ENCODE peak calls at places on chromosomes 5 and 9, in four cellular contexts. A is AG09309; E is EL; G is activated naive CD8-positive, alpha-beta T cell treated with anti-CD3 and anti-CD28 coated beads, Interleukin-2, amount 10 ng/mL, durations not matched to agents 7 days and 5 days. Y is an unnamed sample.
A peak's percentile ranks its signal among the peaks of the same experiment; 100 is the strongest.

GRCh38 chr9:80952523-80952922 is 736.8 kb downstream of the TLE1 start:
- DNase-seq in A (no peak), E (no peak), G (no peak), Y (no peak)

GRCh38 chr5:72013741-72014703 is 93.3 kb upstream of the MAP1B start:
- DNase-seq in A (no peak), E (no peak), G (no peak), Y (no peak)

GRCh38 chr5:55151923-55152842 is 7.8 kb upstream of the GPX8 start:
- DNase-seq in A (peak; percentile 67), E (peak; percentile 68), G (no peak), Y (no peak)

GRCh38 chr9:81636280-81636653 is 53.1 kb downstream of the TLE1 start:
- DNase-seq in A (no peak), E (no peak), G (no peak), Y (no peak)

GRCh38 chr9:113526841-113527240 is 63.3 kb downstream of the RGS3 start:
- DNase-seq in A (no peak), E (no peak), G (no peak), Y (peak; percentile 81)

GRCh38 chr9:37289631-37290030 is 132.9 kb upstream of the GRHPR start:
- DNase-seq in A (no peak), E (no peak), G (no peak), Y (no peak)

GRCh38 chr9:126318858-126319257 is 7.8 kb upstream of the MVB12B start:
- DNase-seq in A (no peak), E (no peak), G (no peak), Y (no peak)

GRCh38 chr5:123785160-123786001 is 273.4 kb downstream of the CSNK1G3 start:
- DNase-seq in A (no peak), E (peak; percentile 70), G (no peak), Y (no peak)

GRCh38 chr5:73701566-73701965 is 75.6 kb downstream of the ARHGEF28 start:
- DNase-seq in A (no peak), E (peak; percentile 56), G (no peak), Y (no peak)

GRCh38 chr5:124962735-124963134 is 216.3 kb upstream of the ZNF608 start:
- DNase-seq in A (no peak), E (no peak), G (no peak), Y (no peak)

GRCh38 chr5:133203317-133204305 is 151.8 kb downstream of the HSPA4 start:
- DNase-seq in A (no peak), E (no peak), G (no peak), Y (no peak)

GRCh38 chr9:124510650-124511425 is 3.6 kb upstream of the NR5A1 start:
- DNase-seq in A (no peak), E (no peak), G (no peak), Y (no peak)

GRCh38 chr9:129436751-129437625 is 183.9 kb downstream of the C9orf50 start:
- DNase-seq in A (no peak), E (peak; percentile 47), G (peak; percentile 56), Y (peak; percentile 83)

GRCh38 chr5:75047356-75047755 is 5.0 kb downstream of the GCNT4 start:
- DNase-seq in A (no peak), E (no peak), G (no peak), Y (no peak)

GRCh38 chr5:60232051-60232794 is 338.7 kb upstream of the PDE4D start:
- DNase-seq in A (no peak), E (no peak), G (no peak), Y (no peak)

GRCh38 chr5:102974177-102974576 is 145.8 kb downstream of the GIN1 start:
- DNase-seq in A (no peak), E (no peak), G (no peak), Y (no peak)

GRCh38 chr5:163079618-163080017 is 357.8 kb upstream of the CCNG1 start:
- DNase-seq in A (no peak), E (no peak), G (no peak), Y (no peak)

GRCh38 chr5:14105717-14106435 is 37.3 kb upstream of the TRIO start:
- DNase-seq in A (peak; percentile 69), E (peak; percentile 98), G (no peak), Y (no peak)

GRCh38 chr9:91116226-91116625 is 245.5 kb downstream of the AUH start:
- DNase-seq in A (no peak), E (peak; percentile 9), G (no peak), Y (no peak)

GRCh38 chr5:83718195-83718825 is 2.3 kb downstream of the HAPLN1 start:
- DNase-seq in A (peak; percentile 17), E (peak; percentile 54), G (no peak), Y (no peak)

GRCh38 chr5:54440456-54440893 is 15.0 kb upstream of the HSPB3 start:
- DNase-seq in A (no peak), E (no peak), G (no peak), Y (no peak)

GRCh38 chr9:37241340-37241739 is 121.0 kb downstream of the ZCCHC7 start:
- DNase-seq in A (no peak), E (no peak), G (no peak), Y (no peak)

GRCh38 chr9:121566401-121567141 is 66.9 kb upstream of the GGTA1 start:
- DNase-seq in A (no peak), E (peak; percentile 67), G (no peak), Y (peak; percentile 87)

GRCh38 chr5:58477760-58478159 is 13.5 kb upstream of the GAPT start:
- DNase-seq in A (no peak), E (no peak), G (no peak), Y (no peak)

GRCh38 chr5:56812110-56812509 is 3.2 kb upstream of the MAP3K1 start:
- DNase-seq in A (no peak), E (peak; percentile 18), G (no peak), Y (no peak)

GRCh38 chr5:132750471-132751230 is 3.4 kb downstream of the CCNI2 start:
- DNase-seq in A (no peak), E (no peak), G (no peak), Y (no peak)

GRCh38 chr5:138241688-138242547 is 28.8 kb upstream of the CDC23 start:
- DNase-seq in A (no peak), E (peak; percentile 45), G (peak; percentile 52), Y (peak; percentile 62)

GRCh38 chr5:50967388-50968039 is 301.1 kb downstream of the PARP8 start:
- DNase-seq in A (no peak), E (peak; percentile 27), G (no peak), Y (no peak)

GRCh38 chr5:31047621-31048020 is 145.9 kb upstream of the CDH6 start:
- DNase-seq in A (no peak), E (no peak), G (no peak), Y (no peak)

Y was measured in sigmoid colon.